ENCODE peak calls at places on chromosome 22, in five cellular contexts. F is endothelial cell of umbilical vein, K is uterus, Y is esophagus muscularis mucosa, R is heart left ventricle. C is an unnamed sample.

GRCh38 chr22:38218661-38219331 is 17.0 kb downstream of the MAFF start:
- DNase-seq in R (peak; percentile 86), F (peak; percentile 94), Y (no peak), K (peak; percentile 83), C (peak; percentile 89)

GRCh38 chr22:19058713-19059451 is 63.3 kb downstream of the DGCR2 start:
- DNase-seq in R (no peak), K (no peak), Y (no peak), F (no peak), C (no peak)

GRCh38 chr22:40235418-40235817 is 57.7 kb downstream of the TNRC6B start:
- DNase-seq in Y (no peak), K (no peak), F (no peak), R (no peak), C (no peak)

GRCh38 chr22:27719535-27720227 is 81.9 kb downstream of the MN1 start:
- DNase-seq in Y (no peak), K (no peak), F (no peak), R (peak; percentile 43), C (no peak)

GRCh38 chr22:41070665-41071331 is 21.6 kb upstream of the EP300 start:
- DNase-seq in Y (no peak), R (no peak), F (no peak), K (no peak), C (no peak)

GRCh38 chr22:49951678-49951985 is 8.9 kb upstream of the PIM3 start:
- DNase-seq in F (no peak), K (no peak), Y (no peak), R (no peak), C (no peak)

GRCh38 chr22:27422442-27422841 is 379.1 kb downstream of the MN1 start:
- DNase-seq in F (no peak), Y (no peak), R (no peak), K (no peak), C (no peak)

GRCh38 chr22:29848115-29848514 is 10.0 kb upstream of the ASCC2 start:
- DNase-seq in R (no peak), Y (no peak), K (no peak), F (no peak), C (no peak)

GRCh38 chr22:16601437-16602223 is 9.0 kb upstream of the CCT8L2 start:
- DNase-seq in F (no peak), Y (no peak), R (peak; percentile 33), K (peak; percentile 15), C (no peak)

GRCh38 chr22:34847072-34847471 is 218.9 kb upstream of the ISX start:
- DNase-seq in F (no peak), K (no peak), R (no peak), Y (no peak), C (no peak)

GRCh38 chr22:29979645-29980303 is 96.8 kb downstream of the MTMR3 start:
- DNase-seq in F (no peak), Y (no peak), K (no peak), R (no peak), C (no peak)

GRCh38 chr22:40966683-40967082 is 15.5 kb downstream of the RBX1 start:
- DNase-seq in R (no peak), Y (no peak), K (no peak), F (no peak), C (no peak)

GRCh38 chr22:33023119-33023827 is 34.9 kb downstream of the SYN3 start:
- DNase-seq in Y (no peak), F (no peak), K (no peak), R (no peak), C (no peak)

GRCh38 chr22:28911777-28912669 is 28.7 kb downstream of the ZNRF3 start:
- DNase-seq in R (no peak), K (no peak), F (no peak), Y (no peak), C (no peak)

GRCh38 chr22:33917744-33918406 is 2.4 kb downstream of the LARGE1 start:
- DNase-seq in F (no peak), K (no peak), Y (no peak), R (no peak), C (no peak)

GRCh38 chr22:27420817-27421361 is 380.7 kb downstream of the MN1 start:
- DNase-seq in K (peak; percentile 77), F (peak; percentile 98), R (peak; percentile 83), Y (peak; percentile 96), C (peak; percentile 46)

GRCh38 chr22:25714070-25714469 is 27.9 kb upstream of the MYO18B start:
- DNase-seq in R (no peak), Y (no peak), F (no peak), K (no peak), C (no peak)

GRCh38 chr22:44730034-44730433 is 22.3 kb upstream of the ARHGAP8 start:
- DNase-seq in F (no peak), R (peak; percentile 30), K (no peak), Y (no peak), C (no peak)
- TF ChIP-seq POLR2A in F (no peak), R (no peak), K (no peak), Y (no peak), C (no peak)

DNA sequence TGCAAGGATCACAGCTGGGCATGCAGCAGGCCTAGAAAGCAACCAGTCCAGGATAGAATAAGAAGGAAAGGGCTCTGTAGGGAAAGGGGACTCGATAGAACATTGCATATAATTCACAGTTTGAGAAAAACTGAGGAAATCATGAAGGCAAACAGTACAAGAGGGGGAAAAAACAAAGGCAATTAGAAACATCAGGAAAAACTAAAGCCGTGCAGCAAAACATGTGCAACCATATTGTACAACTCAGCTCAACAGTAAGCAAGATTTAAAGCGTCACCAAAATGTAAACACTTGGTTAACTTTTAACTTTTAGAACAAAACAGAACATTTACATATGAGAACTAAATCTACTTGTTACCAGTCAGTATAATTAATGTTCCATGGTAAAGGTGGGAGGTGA is 8.5 kb downstream of the APOL3 start:
- DNase-seq in K (no peak), F (no peak), Y (no peak), R (no peak), C (no peak)
- H3K27ac ChIP-seq in K (peak overlapping the region; percentile 94), F (no peak overlapping the region), Y (peak overlapping the region; percentile 58), R (peak overlapping the region; percentile 93), C (no peak overlapping the region)

DNA sequence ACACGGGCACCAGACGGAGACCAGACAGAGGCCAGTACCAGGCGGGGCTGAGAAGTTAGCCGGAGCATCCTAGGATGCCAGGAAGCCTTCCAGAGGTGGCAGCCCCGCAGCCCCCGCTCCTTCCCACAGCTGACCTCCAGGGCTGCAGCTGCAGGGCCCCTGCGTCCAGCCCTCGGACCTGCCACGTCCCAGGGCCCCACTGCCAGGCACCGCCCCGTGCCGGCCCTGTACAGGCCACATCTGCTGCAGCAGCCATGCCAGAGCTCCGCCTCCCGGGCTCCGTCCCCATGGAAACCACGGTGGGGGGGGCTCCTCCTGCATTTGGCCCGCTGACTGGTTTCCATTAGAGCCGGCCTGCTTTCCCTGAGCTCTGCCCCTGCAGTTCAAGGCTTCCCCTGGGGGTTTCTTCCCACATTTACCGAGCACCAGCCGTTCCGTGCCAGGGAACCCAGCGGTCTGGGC is 62.5 kb upstream of the PPARA start:
- DNase-seq in R (peak; percentile 91), F (peak; percentile 85), Y (peak; percentile 98), K (peak; percentile 94), C (peak; percentile 80)
- H3K4me1 ChIP-seq in R (peaks cover 91% of the 10 kb centered on the region), F (peaks cover 67% of the 10 kb centered on the region), Y (peaks cover 100% of the 10 kb centered on the region), K (peaks cover 75% of the 10 kb centered on the region), C (peaks cover 92% of the 10 kb centered on the region)

GRCh38 chr22:42649261-42650056 is at the start of gene CYB5R3:
- DNase-seq in F (peak; percentile 81), R (peak; percentile 89), K (peak; percentile 85), Y (peak; percentile 95), C (peak; percentile 88)
- TF ChIP-seq POLR2A in F (no peak), R (no peak), K (no peak), Y (peak; percentile 24), C (no peak)

C was measured in transverse colon.